ENCODE peak calls at places on chromosome 5, in six cellular contexts. One of them, this sample, is unnamed.

GRCh38 chr5:172793577-172794488 is 22.8 kb upstream of the DUSP1 start:
- DNase-seq in mesenchymal stem cell: peak; percentile 81
- DNase-seq in head of caudate nucleus: no peak
- DNase-seq in left cardiac atrium: peak; percentile 37
- DNase-seq in substantia nigra: no peak
- DNase-seq in small intestine: peak; percentile 62
- DNase-seq in this sample: no peak

GRCh38 chr5:167582263-167582662 is 709.2 kb upstream of the WWC1 start:
- DNase-seq in left cardiac atrium: no peak
- DNase-seq in head of caudate nucleus: no peak
- DNase-seq in mesenchymal stem cell: peak; percentile 22
- DNase-seq in small intestine: no peak
- DNase-seq in substantia nigra: no peak
- DNase-seq in this sample: no peak

GRCh38 chr5:135739383-135739961 is 95.0 kb upstream of the SLC25A48 start:
- DNase-seq in head of caudate nucleus: no peak
- DNase-seq in substantia nigra: no peak
- DNase-seq in left cardiac atrium: no peak
- DNase-seq in small intestine: no peak
- DNase-seq in mesenchymal stem cell: peak; percentile 89
- DNase-seq in this sample: no peak

GRCh38 chr5:61599370-61600140 is 267.5 kb downstream of the ZSWIM6 start:
- DNase-seq in substantia nigra: no peak
- DNase-seq in left cardiac atrium: no peak
- DNase-seq in small intestine: peak; percentile 31
- DNase-seq in head of caudate nucleus: no peak
- DNase-seq in mesenchymal stem cell: peak; percentile 64
- DNase-seq in this sample: no peak

GRCh38 chr5:139856694-139857093 is 61.1 kb downstream of the PSD2 start:
- DNase-seq in small intestine: no peak
- DNase-seq in substantia nigra: no peak
- DNase-seq in mesenchymal stem cell: no peak
- DNase-seq in left cardiac atrium: no peak
- DNase-seq in head of caudate nucleus: no peak
- DNase-seq in this sample: no peak

GRCh38 chr5:120405291-120405864 is 58.7 kb upstream of the PRR16 start:
- DNase-seq in small intestine: no peak
- DNase-seq in mesenchymal stem cell: peak; percentile 88
- DNase-seq in head of caudate nucleus: no peak
- DNase-seq in substantia nigra: no peak
- DNase-seq in left cardiac atrium: no peak
- DNase-seq in this sample: no peak

GRCh38 chr5:150211156-150212030 is 21.5 kb downstream of the SLC6A7 start:
- DNase-seq in mesenchymal stem cell: no peak
- DNase-seq in small intestine: peak; percentile 72
- DNase-seq in left cardiac atrium: no peak
- DNase-seq in substantia nigra: no peak
- DNase-seq in head of caudate nucleus: no peak
- DNase-seq in this sample: no peak

GRCh38 chr5:109654455-109654854 is 35.3 kb upstream of the MAN2A1 start:
- DNase-seq in head of caudate nucleus: no peak
- DNase-seq in small intestine: no peak
- DNase-seq in mesenchymal stem cell: no peak
- DNase-seq in substantia nigra: no peak
- DNase-seq in left cardiac atrium: no peak
- DNase-seq in this sample: no peak

GRCh38 chr5:88502179-88503064 is 233.8 kb upstream of the TMEM161B start:
- DNase-seq in mesenchymal stem cell: no peak
- DNase-seq in head of caudate nucleus: no peak
- DNase-seq in small intestine: peak; percentile 51
- DNase-seq in substantia nigra: no peak
- DNase-seq in left cardiac atrium: no peak
- DNase-seq in this sample: no peak

GRCh38 chr5:159553792-159554191 is 223.5 kb upstream of the IL12B start:
- DNase-seq in left cardiac atrium: no peak
- DNase-seq in small intestine: no peak
- DNase-seq in head of caudate nucleus: no peak
- DNase-seq in substantia nigra: no peak
- DNase-seq in mesenchymal stem cell: no peak
- DNase-seq in this sample: no peak

GRCh38 chr5:170338933-170339779 is 41.6 kb upstream of the LCP2 start:
- DNase-seq in substantia nigra: no peak
- DNase-seq in left cardiac atrium: no peak
- DNase-seq in small intestine: peak; percentile 33
- DNase-seq in head of caudate nucleus: no peak
- DNase-seq in mesenchymal stem cell: no peak
- DNase-seq in this sample: no peak

GRCh38 chr5:53884411-53884810 is 324.0 kb downstream of the NDUFS4 start:
- DNase-seq in head of caudate nucleus: no peak
- DNase-seq in left cardiac atrium: no peak
- DNase-seq in substantia nigra: no peak
- DNase-seq in small intestine: no peak
- DNase-seq in mesenchymal stem cell: no peak
- DNase-seq in this sample: no peak

GRCh38 chr5:79243224-79243623 is 7.3 kb downstream of the JMY start:
- DNase-seq in small intestine: no peak
- DNase-seq in substantia nigra: no peak
- DNase-seq in head of caudate nucleus: no peak
- DNase-seq in left cardiac atrium: no peak
- DNase-seq in mesenchymal stem cell: no peak
- DNase-seq in this sample: no peak

GRCh38 chr5:145204741-145205140 is 630.4 kb downstream of the PRELID2 start:
- DNase-seq in substantia nigra: no peak
- DNase-seq in left cardiac atrium: no peak
- DNase-seq in mesenchymal stem cell: no peak
- DNase-seq in head of caudate nucleus: no peak
- DNase-seq in small intestine: no peak
- DNase-seq in this sample: no peak

GRCh38 chr5:175872287-175873089 is 1.1 kb downstream of the CPLX2 start:
- DNase-seq in head of caudate nucleus: peak; percentile 36
- DNase-seq in mesenchymal stem cell: no peak
- DNase-seq in left cardiac atrium: no peak
- DNase-seq in small intestine: no peak
- DNase-seq in substantia nigra: no peak
- DNase-seq in this sample: no peak

GRCh38 chr5:66602621-66603020 is 6.4 kb downstream of the MAST4 start:
- DNase-seq in head of caudate nucleus: no peak
- DNase-seq in small intestine: no peak
- DNase-seq in mesenchymal stem cell: no peak
- DNase-seq in substantia nigra: no peak
- DNase-seq in left cardiac atrium: no peak
- DNase-seq in this sample: no peak

GRCh38 chr5:136133416-136134383 is 1.1 kb downstream of the SMAD5 start:
- DNase-seq in small intestine: peak; percentile 71
- DNase-seq in left cardiac atrium: peak; percentile 66
- DNase-seq in head of caudate nucleus: peak; percentile 65
- DNase-seq in substantia nigra: no peak
- DNase-seq in mesenchymal stem cell: peak; percentile 81
- DNase-seq in this sample: no peak

GRCh38 chr5:112407240-112407639 is 11.8 kb downstream of the EPB41L4A start:
- DNase-seq in head of caudate nucleus: no peak
- DNase-seq in left cardiac atrium: no peak
- DNase-seq in mesenchymal stem cell: no peak
- DNase-seq in substantia nigra: no peak
- DNase-seq in small intestine: no peak
- DNase-seq in this sample: no peak

GRCh38 chr5:82147860-82148573 is 130.1 kb downstream of the RPS23 start:
- DNase-seq in substantia nigra: no peak
- DNase-seq in small intestine: no peak
- DNase-seq in mesenchymal stem cell: peak; percentile 68
- DNase-seq in head of caudate nucleus: no peak
- DNase-seq in left cardiac atrium: no peak
- DNase-seq in this sample: peak; percentile 55

GRCh38 chr5:181181650-181182565 is 23.1 kb downstream of the TRIM7 start:
- DNase-seq in head of caudate nucleus: peak; percentile 64
- DNase-seq in small intestine: peak; percentile 76
- DNase-seq in left cardiac atrium: peak; percentile 74
- DNase-seq in substantia nigra: no peak
- DNase-seq in mesenchymal stem cell: peak; percentile 73
- DNase-seq in this sample: no peak

GRCh38 chr5:123645024-123645603 is 133.1 kb downstream of the CSNK1G3 start:
- DNase-seq in left cardiac atrium: no peak
- DNase-seq in substantia nigra: no peak
- DNase-seq in mesenchymal stem cell: no peak
- DNase-seq in head of caudate nucleus: no peak
- DNase-seq in small intestine: no peak
- DNase-seq in this sample: no peak

GRCh38 chr5:63963080-63963735 is 963 bp upstream of the HTR1A start:
- DNase-seq in small intestine: peak; percentile 40
- DNase-seq in left cardiac atrium: no peak
- DNase-seq in mesenchymal stem cell: peak; percentile 75
- DNase-seq in substantia nigra: peak; percentile 12
- DNase-seq in head of caudate nucleus: peak; percentile 39
- DNase-seq in this sample: no peak

GRCh38 chr5:178465861-178466288 is 124.3 kb downstream of the COL23A1 start:
- DNase-seq in head of caudate nucleus: no peak
- DNase-seq in substantia nigra: no peak
- DNase-seq in left cardiac atrium: no peak
- DNase-seq in mesenchymal stem cell: no peak
- DNase-seq in small intestine: no peak
- DNase-seq in this sample: no peak

GRCh38 chr5:151966046-151966445 is 41.4 kb upstream of the GLRA1 start:
- DNase-seq in left cardiac atrium: no peak
- DNase-seq in small intestine: no peak
- DNase-seq in head of caudate nucleus: no peak
- DNase-seq in mesenchymal stem cell: no peak
- DNase-seq in substantia nigra: no peak
- DNase-seq in this sample: no peak

GRCh38 chr5:95022967-95023695 is 261.8 kb downstream of the MCTP1 start:
- DNase-seq in head of caudate nucleus: peak; percentile 48
- DNase-seq in small intestine: no peak
- DNase-seq in left cardiac atrium: no peak
- DNase-seq in substantia nigra: no peak
- DNase-seq in mesenchymal stem cell: peak; percentile 27
- DNase-seq in this sample: no peak

GRCh38 chr5:115842089-115842881 is 550 bp downstream of the AP3S1 start:
- DNase-seq in small intestine: peak; percentile 51
- DNase-seq in mesenchymal stem cell: peak; percentile 84
- DNase-seq in substantia nigra: peak; percentile 76
- DNase-seq in left cardiac atrium: no peak
- DNase-seq in head of caudate nucleus: no peak
- DNase-seq in this sample: peak; percentile 22

GRCh38 chr5:107557051-107557658 is 113.6 kb downstream of the EFNA5 start:
- DNase-seq in mesenchymal stem cell: peak; percentile 72
- DNase-seq in substantia nigra: no peak
- DNase-seq in head of caudate nucleus: no peak
- DNase-seq in small intestine: no peak
- DNase-seq in left cardiac atrium: peak; percentile 46
- DNase-seq in this sample: no peak

GRCh38 chr5:43192558-43193170 is 639 bp downstream of the NIM1K start:
- DNase-seq in left cardiac atrium: peak; percentile 51
- DNase-seq in mesenchymal stem cell: peak; percentile 40
- DNase-seq in substantia nigra: peak; percentile 44
- DNase-seq in head of caudate nucleus: peak; percentile 77
- DNase-seq in small intestine: no peak
- DNase-seq in this sample: peak; percentile 6

GRCh38 chr5:37735649-37736347 is 104.0 kb downstream of the GDNF start:
- DNase-seq in head of caudate nucleus: peak; percentile 82
- DNase-seq in left cardiac atrium: no peak
- DNase-seq in mesenchymal stem cell: peak; percentile 36
- DNase-seq in small intestine: no peak
- DNase-seq in substantia nigra: peak; percentile 53
- DNase-seq in this sample: no peak

GRCh38 chr5:124742983-124743533 is 3.4 kb downstream of the ZNF608 start:
- DNase-seq in mesenchymal stem cell: peak; percentile 86
- DNase-seq in substantia nigra: no peak
- DNase-seq in left cardiac atrium: peak; percentile 44
- DNase-seq in head of caudate nucleus: no peak
- DNase-seq in small intestine: peak; percentile 58
- DNase-seq in this sample: no peak

GRCh38 chr5:151745071-151745705 is 13.2 kb downstream of the ATOX1 start:
- DNase-seq in left cardiac atrium: peak; percentile 65
- DNase-seq in small intestine: no peak
- DNase-seq in substantia nigra: peak; percentile 85
- DNase-seq in mesenchymal stem cell: peak; percentile 89
- DNase-seq in head of caudate nucleus: peak; percentile 86
- DNase-seq in this sample: peak; percentile 54

GRCh38 chr5:10975915-10976314 is 214.9 kb upstream of the DAP start:
- DNase-seq in small intestine: no peak
- DNase-seq in substantia nigra: no peak
- DNase-seq in head of caudate nucleus: no peak
- DNase-seq in left cardiac atrium: no peak
- DNase-seq in mesenchymal stem cell: peak; percentile 13
- DNase-seq in this sample: no peak

GRCh38 chr5:17794829-17795228 is 160.6 kb downstream of the TAF11L14 start:
- DNase-seq in left cardiac atrium: no peak
- DNase-seq in head of caudate nucleus: no peak
- DNase-seq in substantia nigra: no peak
- DNase-seq in mesenchymal stem cell: no peak
- DNase-seq in small intestine: no peak
- DNase-seq in this sample: no peak

GRCh38 chr5:159807586-159807985 is 108.7 kb upstream of the ADRA1B start:
- DNase-seq in substantia nigra: no peak
- DNase-seq in head of caudate nucleus: no peak
- DNase-seq in small intestine: no peak
- DNase-seq in left cardiac atrium: no peak
- DNase-seq in mesenchymal stem cell: no peak
- DNase-seq in this sample: no peak

GRCh38 chr5:180568914-180569313 is 22.4 kb downstream of the SCGB3A1 start:
- DNase-seq in left cardiac atrium: no peak
- DNase-seq in substantia nigra: no peak
- DNase-seq in mesenchymal stem cell: no peak
- DNase-seq in head of caudate nucleus: no peak
- DNase-seq in small intestine: no peak
- DNase-seq in this sample: no peak

GRCh38 chr5:3899093-3899492 is 303.5 kb downstream of the IRX1 start:
- DNase-seq in small intestine: no peak
- DNase-seq in mesenchymal stem cell: no peak
- DNase-seq in substantia nigra: no peak
- DNase-seq in left cardiac atrium: no peak
- DNase-seq in head of caudate nucleus: no peak
- DNase-seq in this sample: no peak

GRCh38 chr5:79020861-79021561 is 35.9 kb upstream of the ARSB start:
- DNase-seq in left cardiac atrium: peak; percentile 57
- DNase-seq in mesenchymal stem cell: peak; percentile 65
- DNase-seq in substantia nigra: peak; percentile 35
- DNase-seq in head of caudate nucleus: peak; percentile 72
- DNase-seq in small intestine: peak; percentile 46
- DNase-seq in this sample: no peak

GRCh38 chr5:161547573-161548471 is 1.3 kb upstream of the GABRB2 start:
- DNase-seq in head of caudate nucleus: peak; percentile 55
- DNase-seq in substantia nigra: no peak
- DNase-seq in mesenchymal stem cell: no peak
- DNase-seq in left cardiac atrium: peak; percentile 21
- DNase-seq in small intestine: peak; percentile 16
- DNase-seq in this sample: no peak

GRCh38 chr5:157356576-157356975 is 90.7 kb downstream of the CYFIP2 start:
- DNase-seq in small intestine: no peak
- DNase-seq in mesenchymal stem cell: no peak
- DNase-seq in substantia nigra: no peak
- DNase-seq in head of caudate nucleus: no peak
- DNase-seq in left cardiac atrium: no peak
- DNase-seq in this sample: no peak